ENCODE peak calls at places on chromosomes 2 and 18, in nine cellular contexts. One of them, this sample, is unnamed.

GRCh38 chr2:15733867-15734765 is 142.4 kb downstream of the DDX1 start:
- DNase-seq in HepG2: peak; percentile 71
- DNase-seq in Panc1: no peak
- DNase-seq in GM23338: no peak
- DNase-seq in transverse colon: no peak
- DNase-seq in GM12878: no peak
- DNase-seq in endothelial cell of umbilical vein: peak; percentile 52
- DNase-seq in HCT116: no peak
- DNase-seq in breast epithelium: no peak
- DNase-seq in this sample: no peak

GRCh38 chr2:68357608-68358337 is 7.3 kb upstream of the PLEK start:
- DNase-seq in HepG2: peak; percentile 52
- DNase-seq in Panc1: no peak
- DNase-seq in GM23338: peak; percentile 85
- DNase-seq in transverse colon: peak; percentile 33
- DNase-seq in GM12878: no peak
- DNase-seq in endothelial cell of umbilical vein: peak; percentile 57
- DNase-seq in HCT116: peak; percentile 51
- DNase-seq in breast epithelium: no peak
- DNase-seq in this sample: no peak

GRCh38 chr2:74497777-74498499 is 1.5 kb downstream of the LBX2 start:
- DNase-seq in HepG2: no peak
- DNase-seq in Panc1: no peak
- DNase-seq in GM23338: peak; percentile 72
- DNase-seq in transverse colon: peak; percentile 36
- DNase-seq in GM12878: no peak
- DNase-seq in endothelial cell of umbilical vein: no peak
- DNase-seq in HCT116: no peak
- DNase-seq in breast epithelium: no peak
- DNase-seq in this sample: peak; percentile 83

GRCh38 chr18:45136381-45137088 is 455.8 kb downstream of the SETBP1 start:
- DNase-seq in HepG2: no peak
- DNase-seq in Panc1: no peak
- DNase-seq in GM23338: no peak
- DNase-seq in transverse colon: no peak
- DNase-seq in GM12878: no peak
- DNase-seq in endothelial cell of umbilical vein: no peak
- DNase-seq in HCT116: no peak
- DNase-seq in breast epithelium: no peak
- DNase-seq in this sample: no peak

GRCh38 chr18:26813043-26813442 is 52.5 kb downstream of the AQP4 start:
- DNase-seq in HepG2: peak; percentile 56
- DNase-seq in Panc1: peak; percentile 46
- DNase-seq in GM23338: peak; percentile 80
- DNase-seq in transverse colon: peak; percentile 37
- DNase-seq in GM12878: peak; percentile 16
- DNase-seq in endothelial cell of umbilical vein: no peak
- DNase-seq in HCT116: peak; percentile 44
- DNase-seq in breast epithelium: no peak
- DNase-seq in this sample: no peak

GRCh38 chr2:84849271-84849952 is 31.5 kb downstream of the TRABD2A start:
- DNase-seq in HepG2: no peak
- DNase-seq in Panc1: no peak
- DNase-seq in GM23338: no peak
- DNase-seq in transverse colon: no peak
- DNase-seq in GM12878: no peak
- DNase-seq in endothelial cell of umbilical vein: no peak
- DNase-seq in HCT116: no peak
- DNase-seq in breast epithelium: no peak
- DNase-seq in this sample: no peak

GRCh38 chr18:61831071-61831470 is 61.7 kb downstream of the RNF152 start:
- DNase-seq in HepG2: no peak
- DNase-seq in Panc1: no peak
- DNase-seq in GM23338: no peak
- DNase-seq in transverse colon: no peak
- DNase-seq in GM12878: no peak
- DNase-seq in endothelial cell of umbilical vein: peak; percentile 96
- DNase-seq in HCT116: no peak
- DNase-seq in breast epithelium: no peak
- DNase-seq in this sample: no peak

GRCh38 chr2:105598853-105599252 is 145.9 kb upstream of the NCK2 start:
- DNase-seq in HepG2: no peak
- DNase-seq in Panc1: no peak
- DNase-seq in GM23338: no peak
- DNase-seq in transverse colon: no peak
- DNase-seq in GM12878: no peak
- DNase-seq in endothelial cell of umbilical vein: no peak
- DNase-seq in HCT116: no peak
- DNase-seq in breast epithelium: no peak
- DNase-seq in this sample: no peak

GRCh38 chr2:222864296-222864695 is 3.5 kb downstream of the ACSL3 start:
- DNase-seq in HepG2: peak; percentile 61
- DNase-seq in Panc1: no peak
- DNase-seq in GM23338: peak; percentile 83
- DNase-seq in transverse colon: no peak
- DNase-seq in GM12878: no peak
- DNase-seq in endothelial cell of umbilical vein: no peak
- DNase-seq in HCT116: no peak
- DNase-seq in breast epithelium: no peak
- DNase-seq in this sample: no peak

DNA sequence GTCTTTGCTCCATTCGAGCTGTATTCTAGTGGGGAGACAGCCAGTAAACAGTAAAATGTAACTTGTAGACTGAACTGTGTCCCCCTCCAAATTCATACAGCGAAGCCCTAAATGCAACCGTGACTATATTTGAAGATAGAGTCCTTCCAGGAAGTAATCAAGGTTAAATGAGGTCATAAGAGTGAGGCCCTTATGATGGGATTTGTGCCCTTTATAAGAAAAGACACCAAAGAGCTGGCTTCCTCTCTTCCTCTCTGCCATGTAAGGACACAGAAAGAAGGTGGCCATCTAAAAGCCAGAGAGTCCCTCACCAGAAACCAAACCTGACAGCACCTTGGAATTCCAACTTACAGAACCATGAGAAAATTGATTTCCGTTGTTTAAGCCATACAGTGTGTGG is 31.4 kb downstream of the GPR75 start:
- DNase-seq in HepG2: no peak
- DNase-seq in Panc1: no peak
- DNase-seq in GM23338: no peak
- DNase-seq in transverse colon: no peak
- DNase-seq in GM12878: no peak
- DNase-seq in endothelial cell of umbilical vein: no peak
- DNase-seq in HCT116: no peak
- DNase-seq in breast epithelium: no peak
- DNase-seq in this sample: no peak
- TF ChIP-seq POLR2AphosphoS5 in HepG2: no peak
- TF ChIP-seq POLR2AphosphoS5 in Panc1: no peak
- TF ChIP-seq POLR2AphosphoS5 in GM23338: no peak
- TF ChIP-seq POLR2AphosphoS5 in transverse colon: no peak
- TF ChIP-seq POLR2AphosphoS5 in GM12878: no peak
- TF ChIP-seq POLR2AphosphoS5 in endothelial cell of umbilical vein: no peak
- TF ChIP-seq POLR2AphosphoS5 in HCT116: no peak
- TF ChIP-seq POLR2AphosphoS5 in breast epithelium: no peak
- TF ChIP-seq POLR2AphosphoS5 in this sample: no peak

GRCh38 chr2:9614562-9614961 is 16.2 kb downstream of the YWHAQ start:
- DNase-seq in HepG2: no peak
- DNase-seq in Panc1: no peak
- DNase-seq in GM23338: no peak
- DNase-seq in transverse colon: no peak
- DNase-seq in GM12878: no peak
- DNase-seq in endothelial cell of umbilical vein: no peak
- DNase-seq in HCT116: no peak
- DNase-seq in breast epithelium: no peak
- DNase-seq in this sample: no peak
- H3K4me1 ChIP-seq in HepG2: peaks cover 33% of the 10 kb centered on the region
- H3K4me1 ChIP-seq in Panc1: peaks cover 74% of the 10 kb centered on the region
- H3K4me1 ChIP-seq in GM23338: peaks cover 30% of the 10 kb centered on the region
- H3K4me1 ChIP-seq in transverse colon: peaks cover 27% of the 10 kb centered on the region
- H3K4me1 ChIP-seq in GM12878: no peaks in the 10 kb centered on the region
- H3K4me1 ChIP-seq in endothelial cell of umbilical vein: no peaks in the 10 kb centered on the region
- H3K4me1 ChIP-seq in HCT116: peaks cover 35% of the 10 kb centered on the region
- H3K4me1 ChIP-seq in breast epithelium: peaks cover 21% of the 10 kb centered on the region
- H3K4me1 ChIP-seq in this sample: peaks cover 74% of the 10 kb centered on the region

DNA sequence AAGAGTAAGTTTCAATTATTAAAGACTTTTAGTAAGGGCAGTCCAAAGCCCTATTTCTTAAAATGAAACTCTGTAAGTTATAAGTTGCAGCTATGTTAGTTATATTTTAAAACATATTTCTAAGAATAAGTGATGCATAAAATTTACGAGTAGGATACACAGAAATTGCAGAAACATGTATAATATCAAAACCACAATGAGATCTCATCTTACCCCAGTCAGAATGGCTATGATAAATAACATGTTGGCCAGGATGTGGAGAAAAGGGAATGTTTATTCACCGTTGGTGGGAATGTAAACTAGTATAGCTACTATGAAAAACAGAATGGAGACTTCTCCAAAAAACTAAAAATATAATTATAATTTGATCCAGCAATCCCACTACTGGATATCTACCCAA is 201.2 kb downstream of the CBLN2 start:
- DNase-seq in HepG2: no peak
- DNase-seq in Panc1: no peak
- DNase-seq in GM23338: no peak
- DNase-seq in transverse colon: no peak
- DNase-seq in GM12878: no peak
- DNase-seq in endothelial cell of umbilical vein: no peak
- DNase-seq in HCT116: no peak
- DNase-seq in breast epithelium: no peak
- DNase-seq in this sample: no peak
- TF ChIP-seq POLR2AphosphoS5 in HepG2: no peak
- TF ChIP-seq POLR2AphosphoS5 in Panc1: no peak
- TF ChIP-seq POLR2AphosphoS5 in GM23338: no peak
- TF ChIP-seq POLR2AphosphoS5 in transverse colon: no peak
- TF ChIP-seq POLR2AphosphoS5 in GM12878: no peak
- TF ChIP-seq POLR2AphosphoS5 in endothelial cell of umbilical vein: no peak
- TF ChIP-seq POLR2AphosphoS5 in HCT116: no peak
- TF ChIP-seq POLR2AphosphoS5 in breast epithelium: no peak
- TF ChIP-seq POLR2AphosphoS5 in this sample: no peak

GRCh38 chr2:197674060-197674459 is 1.3 kb downstream of the RFTN2 start:
- DNase-seq in HepG2: peak; percentile 14
- DNase-seq in Panc1: no peak
- DNase-seq in GM23338: no peak
- DNase-seq in transverse colon: no peak
- DNase-seq in GM12878: no peak
- DNase-seq in endothelial cell of umbilical vein: no peak
- DNase-seq in HCT116: no peak
- DNase-seq in breast epithelium: no peak
- DNase-seq in this sample: no peak

GRCh38 chr2:197673606-197674005 is 1.8 kb downstream of the RFTN2 start:
- DNase-seq in HepG2: no peak
- DNase-seq in Panc1: no peak
- DNase-seq in GM23338: no peak
- DNase-seq in transverse colon: no peak
- DNase-seq in GM12878: no peak
- DNase-seq in endothelial cell of umbilical vein: peak; percentile 22
- DNase-seq in HCT116: no peak
- DNase-seq in breast epithelium: no peak
- DNase-seq in this sample: no peak

GRCh38 chr2:197674546-197674945 is 841 bp downstream of the RFTN2 start:
- DNase-seq in HepG2: no peak
- DNase-seq in Panc1: no peak
- DNase-seq in GM23338: no peak
- DNase-seq in transverse colon: no peak
- DNase-seq in GM12878: no peak
- DNase-seq in endothelial cell of umbilical vein: peak; percentile 68
- DNase-seq in HCT116: no peak
- DNase-seq in breast epithelium: no peak
- DNase-seq in this sample: no peak

GRCh38 chr2:197675711-197676188 is 363 bp upstream of the RFTN2 start:
- DNase-seq in HepG2: no peak
- DNase-seq in Panc1: no peak
- DNase-seq in GM23338: peak; percentile 60
- DNase-seq in transverse colon: no peak
- DNase-seq in GM12878: no peak
- DNase-seq in endothelial cell of umbilical vein: peak; percentile 88
- DNase-seq in HCT116: no peak
- DNase-seq in breast epithelium: no peak
- DNase-seq in this sample: no peak

DNA sequence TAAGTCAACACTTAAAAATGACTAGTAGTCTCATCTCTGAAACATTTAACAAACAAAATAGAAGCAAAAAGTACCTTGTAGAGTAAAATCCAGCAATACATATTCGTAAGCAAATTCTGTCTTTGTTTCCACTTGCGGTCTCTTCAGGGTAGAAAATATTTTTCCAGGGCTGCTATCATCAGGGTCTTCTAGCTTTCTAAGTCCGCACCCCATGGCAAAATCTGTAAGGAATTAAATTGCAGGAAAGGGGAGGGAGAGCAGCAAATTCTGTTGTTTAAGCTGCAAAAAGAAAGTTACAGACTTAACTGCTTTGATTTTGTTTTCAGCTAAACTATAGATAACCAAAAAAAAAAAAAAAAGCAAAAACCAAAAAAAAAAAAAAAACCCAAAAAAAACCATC is at the start of gene RFTN2:
- DNase-seq in HepG2: no peak
- DNase-seq in Panc1: no peak
- DNase-seq in GM23338: no peak
- DNase-seq in transverse colon: no peak
- DNase-seq in GM12878: no peak
- DNase-seq in endothelial cell of umbilical vein: no peak
- DNase-seq in HCT116: no peak
- DNase-seq in breast epithelium: no peak
- DNase-seq in this sample: no peak
- H3K4me1 ChIP-seq in HepG2: peaks cover 31% of the 10 kb centered on the region
- H3K4me1 ChIP-seq in Panc1: no peaks in the 10 kb centered on the region
- H3K4me1 ChIP-seq in GM23338: peaks cover 37% of the 10 kb centered on the region
- H3K4me1 ChIP-seq in transverse colon: no peaks in the 10 kb centered on the region
- H3K4me1 ChIP-seq in GM12878: no peaks in the 10 kb centered on the region
- H3K4me1 ChIP-seq in endothelial cell of umbilical vein: peaks cover 28% of the 10 kb centered on the region
- H3K4me1 ChIP-seq in HCT116: no peaks in the 10 kb centered on the region
- H3K4me1 ChIP-seq in breast epithelium: no peaks in the 10 kb centered on the region
- H3K4me1 ChIP-seq in this sample: no peaks in the 10 kb centered on the region

GRCh38 chr18:10444314-10445006 is 10.0 kb upstream of the APCDD1 start:
- DNase-seq in HepG2: no peak
- DNase-seq in Panc1: no peak
- DNase-seq in GM23338: no peak
- DNase-seq in transverse colon: no peak
- DNase-seq in GM12878: no peak
- DNase-seq in endothelial cell of umbilical vein: no peak
- DNase-seq in HCT116: no peak
- DNase-seq in breast epithelium: no peak
- DNase-seq in this sample: no peak
- TF ChIP-seq POLR2AphosphoS5 in HepG2: no peak
- TF ChIP-seq POLR2AphosphoS5 in Panc1: no peak
- TF ChIP-seq POLR2AphosphoS5 in GM23338: no peak
- TF ChIP-seq POLR2AphosphoS5 in transverse colon: no peak
- TF ChIP-seq POLR2AphosphoS5 in GM12878: no peak
- TF ChIP-seq POLR2AphosphoS5 in endothelial cell of umbilical vein: no peak
- TF ChIP-seq POLR2AphosphoS5 in HCT116: no peak
- TF ChIP-seq POLR2AphosphoS5 in breast epithelium: no peak
- TF ChIP-seq POLR2AphosphoS5 in this sample: no peak

DNA sequence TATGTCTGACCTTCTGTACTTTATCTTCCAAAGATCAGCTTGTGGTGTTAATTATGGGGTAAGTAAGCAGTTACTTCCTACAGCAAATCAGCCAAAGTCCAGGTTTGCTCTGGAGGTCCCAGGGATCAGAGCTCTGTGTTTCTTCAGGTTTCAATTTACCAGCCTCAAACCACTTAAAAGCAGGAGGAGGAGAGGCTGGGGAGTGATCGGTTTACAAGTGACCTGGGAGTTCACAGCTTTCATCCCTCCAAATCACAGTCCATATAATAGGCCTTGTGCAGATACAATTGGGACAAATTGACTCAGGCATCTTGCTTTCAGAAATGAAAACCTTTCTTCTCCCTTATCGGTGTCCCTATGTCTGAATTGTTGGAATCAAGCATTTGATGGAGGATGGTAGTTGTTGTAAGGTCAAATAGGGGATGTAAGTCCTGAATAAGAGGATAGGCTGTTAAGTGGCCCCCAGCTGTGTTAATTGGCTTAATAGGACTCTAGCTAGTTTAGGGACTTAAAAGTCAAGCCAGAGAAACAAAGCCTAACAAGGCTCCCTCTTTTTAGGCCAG is 188.0 kb upstream of the NT5C1B start:
- DNase-seq in HepG2: peak; percentile 88
- DNase-seq in Panc1: no peak
- DNase-seq in GM23338: peak; percentile 38
- DNase-seq in transverse colon: no peak
- DNase-seq in GM12878: no peak
- DNase-seq in endothelial cell of umbilical vein: no peak
- DNase-seq in HCT116: no peak
- DNase-seq in breast epithelium: no peak
- DNase-seq in this sample: no peak
- H3K4me1 ChIP-seq in HepG2: peaks cover 34% of the 10 kb centered on the region
- H3K4me1 ChIP-seq in Panc1: no peaks in the 10 kb centered on the region
- H3K4me1 ChIP-seq in GM23338: no peaks in the 10 kb centered on the region
- H3K4me1 ChIP-seq in transverse colon: no peaks in the 10 kb centered on the region
- H3K4me1 ChIP-seq in GM12878: no peaks in the 10 kb centered on the region
- H3K4me1 ChIP-seq in endothelial cell of umbilical vein: no peaks in the 10 kb centered on the region
- H3K4me1 ChIP-seq in HCT116: no peaks in the 10 kb centered on the region
- H3K4me1 ChIP-seq in breast epithelium: no peaks in the 10 kb centered on the region
- H3K4me1 ChIP-seq in this sample: no peaks in the 10 kb centered on the region

This sample was measured in spleen.